ENCODE peak calls at places on chromosome 14, in four cellular contexts. S is H1, D is mesendoderm, C is trophoblast cell. R is an unnamed sample. For H3K79me2, the result is how much of the 10 kb centered on the place peaks cover.

GRCh38 chr14:24416254-24416931 is 13.1 kb downstream of the CBLN3 start:
- DNase-seq in S (no peak), D (no peak), C (no peak), R (no peak)

GRCh38 chr14:99728231-99728920 is 44.3 kb downstream of the CYP46A1 start:
- DNase-seq in S (no peak), D (no peak), C (no peak), R (peak)

GRCh38 chr14:37859177-37859576 is 263.7 kb downstream of the TTC6 start:
- DNase-seq in S (no peak), D (no peak), C (no peak), R (no peak)

GRCh38 chr14:80216818-80217217 is 5.5 kb upstream of the DIO2 start:
- DNase-seq in S (no peak), D (no peak), C (no peak), R (no peak)

GRCh38 chr14:104851896-104852663 is 13.0 kb upstream of the CEP170B start:
- DNase-seq in S (no peak), D (no peak), C (peak), R (peak)

GRCh38 chr14:62943202-62943601 is 102.1 kb downstream of the KCNH5 start:
- DNase-seq in S (no peak), D (no peak), C (no peak), R (no peak)

GRCh38 chr14:78071016-78071549 is 99.1 kb upstream of the NRXN3 start:
- DNase-seq in S (no peak), D (no peak), C (no peak), R (no peak)

GRCh38 chr14:31867570-31867969 is 209.5 kb upstream of the ARHGAP5 start:
- DNase-seq in S (no peak), D (no peak), C (no peak), R (no peak)

GRCh38 chr14:59206892-59207291 is 18.4 kb downstream of the DAAM1 start:
- DNase-seq in S (no peak), D (no peak), C (no peak), R (no peak)

GRCh38 chr14:52895000-52895399 is 55.9 kb downstream of the FERMT2 start:
- DNase-seq in S (no peak), D (no peak), C (no peak), R (no peak)

GRCh38 chr14:97380539-97380941 is 583.4 kb downstream of the VRK1 start:
- DNase-seq in S (no peak), D (peak), C (peak), R (no peak)

GRCh38 chr14:71235865-71236264 is 328.6 kb downstream of the PCNX1 start:
- DNase-seq in S (no peak), D (peak), C (no peak), R (no peak)

GRCh38 chr14:102540310-102541028 is 30.9 kb upstream of the ANKRD9 start:
- DNase-seq in S (no peak), D (peak), C (peak), R (no peak)

GRCh38 chr14:32509632-32510187 is 180.6 kb downstream of the AKAP6 start:
- DNase-seq in S (no peak), D (no peak), C (peak), R (no peak)

GRCh38 chr14:30608533-30609006 is 13.5 kb upstream of the SCFD1 start:
- DNase-seq in S (no peak), D (peak), C (peak), R (no peak)

GRCh38 chr14:37251778-37252177 is 54.0 kb downstream of the MIPOL1 start:
- DNase-seq in S (no peak), D (no peak), C (no peak), R (no peak)

GRCh38 chr14:93089501-93090269 is 26.0 kb downstream of the ITPK1 start:
- DNase-seq in S (no peak), D (peak), C (no peak), R (no peak)

GRCh38 chr14:77051101-77051500 is 22.6 kb upstream of the IRF2BPL start:
- DNase-seq in S (no peak), D (no peak), C (no peak), R (no peak)
- H4K8ac ChIP-seq in S (peak), D (no peak), C (no peak), R (no peak)

GRCh38 chr14:50512463-50512862 is 19.9 kb downstream of the MAP4K5 start:
- DNase-seq in S (no peak), D (no peak), C (no peak), R (no peak)

DNA sequence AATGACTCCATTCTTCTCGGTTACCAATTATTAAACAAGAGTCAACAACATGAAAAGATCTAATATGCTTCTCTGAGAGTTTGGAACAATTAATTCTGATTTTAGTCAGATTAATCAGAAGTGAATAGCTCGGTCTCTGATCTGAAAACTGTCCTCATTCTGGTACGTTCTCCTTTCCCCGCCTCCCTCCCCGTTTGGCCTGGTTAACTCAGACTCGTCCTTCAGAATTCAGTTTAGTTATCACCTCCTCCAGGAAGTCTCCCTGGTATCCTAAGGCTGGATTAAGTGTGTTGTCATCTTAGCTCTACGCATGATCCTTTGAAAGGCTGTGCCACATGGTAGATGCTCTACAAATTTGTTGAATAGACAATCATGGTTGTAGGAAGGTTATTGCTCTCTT is 22.2 kb downstream of the MAP4K5 start:
- DNase-seq in S (no peak), D (no peak), C (no peak), R (no peak)
- H3K79me2 ChIP-seq in S (half or more), D (under half), C (under half), R (under half)

GRCh38 chr14:45133683-45134050 is 614 bp downstream of the FKBP3 start:
- DNase-seq in S (no peak), D (no peak), C (no peak), R (no peak)
- H4K8ac ChIP-seq in S (peak), D (no peak), C (peak), R (no peak)

GRCh38 chr14:65279510-65279909 is 133.0 kb upstream of the FUT8 start:
- DNase-seq in S (no peak), D (no peak), C (no peak), R (no peak)

GRCh38 chr14:65277580-65278270 is 134.8 kb upstream of the FUT8 start:
- DNase-seq in S (no peak), D (no peak), C (no peak), R (no peak)

GRCh38 chr14:65277027-65277426 is 135.5 kb upstream of the FUT8 start:
- DNase-seq in S (no peak), D (peak), C (peak), R (no peak)

GRCh38 chr14:65279958-65280357 is 132.6 kb upstream of the FUT8 start:
- DNase-seq in S (no peak), D (no peak), C (no peak), R (no peak)

GRCh38 chr14:65278589-65278988 is 133.9 kb upstream of the FUT8 start:
- DNase-seq in S (no peak), D (no peak), C (no peak), R (no peak)
- H3K79me2 ChIP-seq in S (under half), D (under half), C (under half), R (under half)

DNA sequence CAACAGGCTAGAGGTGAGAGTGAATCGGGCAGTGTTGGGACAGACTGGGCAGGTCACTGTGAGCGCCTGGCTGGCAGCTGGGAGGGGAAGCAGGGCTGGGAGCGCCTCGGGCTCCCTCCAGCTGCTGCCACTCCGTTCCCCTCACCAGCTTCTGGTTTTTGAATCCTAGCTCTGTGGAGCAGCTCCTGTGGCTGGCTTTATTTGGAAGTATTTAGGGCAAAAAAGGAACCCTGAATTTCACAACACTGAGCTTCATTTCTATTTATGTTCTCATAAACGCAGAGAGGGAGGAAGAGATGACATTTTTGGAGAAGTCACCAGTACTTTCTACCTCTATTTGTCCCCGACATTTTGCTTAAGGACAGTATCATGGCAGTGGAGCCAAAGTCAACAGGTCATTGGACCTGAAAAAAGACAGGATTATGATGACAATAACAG is 63.9 kb upstream of the ACTN1 start:
- DNase-seq in S (no peak), D (no peak), C (peak), R (no peak)
- H4K8ac ChIP-seq in S (no peak), D (no peak), C (no peak), R (no peak)

GRCh38 chr14:91417134-91417982 is at the start of gene CCDC88C:
- DNase-seq in S (no peak), D (peak), C (peak), R (peak)

GRCh38 chr14:91415794-91416743 is 1.6 kb downstream of the CCDC88C start:
- DNase-seq in S (no peak), D (no peak), C (no peak), R (no peak)

GRCh38 chr14:91417983-91418386 is 365 bp upstream of the CCDC88C start:
- DNase-seq in S (no peak), D (peak), C (no peak), R (peak)

GRCh38 chr14:91418387-91419043 is 895 bp upstream of the CCDC88C start:
- DNase-seq in S (peak), D (peak), C (peak), R (peak)

DNA sequence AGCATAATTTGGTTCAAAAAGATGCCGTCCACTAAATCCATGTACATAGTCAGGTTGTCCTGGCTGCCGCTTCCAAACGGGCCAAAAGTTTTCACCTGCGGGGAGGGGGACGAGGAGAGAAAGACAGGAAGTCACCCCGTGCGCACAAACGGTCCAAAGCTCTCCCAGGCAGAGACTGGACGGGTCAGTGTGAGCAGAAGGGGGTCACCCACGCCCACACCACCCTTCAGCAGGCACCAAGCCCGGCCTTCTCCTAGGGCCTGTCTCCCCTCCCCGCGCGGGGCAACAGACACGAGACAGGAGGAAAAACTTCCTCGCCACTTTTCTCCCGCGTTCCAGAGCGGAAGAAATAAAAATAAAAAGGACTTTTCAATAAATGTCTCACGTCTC is 881 bp downstream of the CCDC88C start:
- DNase-seq in S (no peak), D (peak), C (no peak), R (no peak)
- H3K79me2 ChIP-seq in S (under half), D (under half), C (under half), R (under half)

DNA sequence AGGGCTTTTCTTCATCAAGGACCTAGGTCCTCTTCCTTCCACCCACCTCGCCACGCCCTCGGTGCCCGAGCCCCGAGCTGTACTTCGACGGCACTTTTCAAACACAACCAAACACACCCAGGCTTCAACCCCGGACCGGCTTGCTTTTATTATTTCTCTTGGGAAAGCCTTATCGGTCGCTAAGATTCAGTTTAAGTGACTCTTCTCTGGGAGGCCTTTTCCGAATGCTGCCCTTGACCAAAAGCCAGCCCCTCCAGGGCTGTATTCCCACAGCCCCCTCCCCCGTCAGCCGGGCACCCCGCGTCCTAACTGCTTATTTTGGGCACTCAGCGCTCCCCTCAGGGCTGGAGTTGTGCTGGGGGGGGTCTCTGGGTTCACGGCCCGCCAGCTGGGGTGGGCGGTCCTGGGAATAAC is 644 bp upstream of the PPP4R4 start:
- DNase-seq in S (no peak), D (no peak), C (no peak), R (no peak)
- H4K8ac ChIP-seq in S (no peak), D (no peak), C (peak), R (no peak)

GRCh38 chr14:57760891-57761290 is 105.0 kb downstream of the SLC35F4 start:
- DNase-seq in S (no peak), D (no peak), C (no peak), R (no peak)

GRCh38 chr14:57761800-57762199 is 104.1 kb downstream of the SLC35F4 start:
- DNase-seq in S (no peak), D (peak), C (no peak), R (no peak)
- H3K79me2 ChIP-seq in S (under half), D (under half), C (under half), R (under half)

GRCh38 chr14:55028066-55028465 is 1.0 kb downstream of the SOCS4 start:
- DNase-seq in S (no peak), D (no peak), C (no peak), R (no peak)

GRCh38 chr14:55028476-55028875 is 1.4 kb downstream of the SOCS4 start:
- DNase-seq in S (no peak), D (no peak), C (no peak), R (no peak)

GRCh38 chr14:55026441-55026792 is 482 bp downstream of the WDHD1 start:
- DNase-seq in S (no peak), D (no peak), C (no peak), R (no peak)

GRCh38 chr14:55025948-55026347 is 951 bp downstream of the WDHD1 start:
- DNase-seq in S (no peak), D (no peak), C (no peak), R (no peak)

GRCh38 chr14:55026793-55027560 is at the start of the genes SOCS4 and WDHD1:
- DNase-seq in S (peak), D (peak), C (peak), R (peak)
- H4K8ac ChIP-seq in S (peak), D (peak), C (peak), R (no peak)

DNA sequence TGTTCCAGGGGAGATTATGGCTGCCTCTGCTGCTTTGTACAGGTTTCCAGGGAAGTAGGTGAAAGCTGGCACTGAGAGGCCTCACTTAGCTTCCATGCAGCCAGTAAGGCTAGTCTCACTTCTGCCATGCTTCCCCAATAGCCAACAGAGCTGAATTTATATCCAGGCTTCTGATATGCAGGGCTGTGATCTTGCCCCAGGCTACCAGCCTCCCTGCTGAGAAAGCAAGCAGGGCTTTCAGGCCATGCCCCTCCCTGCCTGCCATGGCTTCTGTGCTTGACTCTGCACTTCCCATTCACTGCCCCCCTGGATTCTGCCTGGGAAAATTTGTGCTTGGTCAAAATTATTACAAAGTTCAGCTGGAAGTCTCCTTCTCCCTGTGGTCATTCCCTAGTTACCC is 302.1 kb upstream of the FBXO33 start:
- DNase-seq in S (no peak), D (peak), C (no peak), R (peak)
- H3K79me2 ChIP-seq in S (under half), D (under half), C (under half), R (under half)

R was measured in H9.